ENCODE peak calls at places on chromosomes 3 and 15, in five cellular contexts. One of them, this sample, is unnamed. For H3K36me3, the result is how much of the 10 kb centered on the place peaks cover.

GRCh38 chr3:13717222-13717573 is 162.7 kb downstream of the WNT7A start:
- DNase-seq in effector memory CD4-positive, alpha-beta T cell: no peak
- DNase-seq in SK-N-SH: peak
- DNase-seq in kidney: no peak
- DNase-seq in kidney epithelial cell: no peak
- DNase-seq in this sample: no peak

GRCh38 chr15:44811347-44811746 is 75.0 kb downstream of the TRIM69 start:
- DNase-seq in effector memory CD4-positive, alpha-beta T cell: no peak
- DNase-seq in SK-N-SH: no peak
- DNase-seq in kidney: no peak
- DNase-seq in kidney epithelial cell: no peak
- DNase-seq in this sample: no peak

GRCh38 chr3:16222547-16222946 is 42.2 kb downstream of the DPH3 start:
- DNase-seq in effector memory CD4-positive, alpha-beta T cell: no peak
- DNase-seq in SK-N-SH: no peak
- DNase-seq in kidney: no peak
- DNase-seq in kidney epithelial cell: no peak
- DNase-seq in this sample: no peak

GRCh38 chr15:40063563-40064011 is 24.6 kb upstream of the SRP14 start:
- DNase-seq in effector memory CD4-positive, alpha-beta T cell: no peak
- DNase-seq in SK-N-SH: no peak
- DNase-seq in kidney: no peak
- DNase-seq in kidney epithelial cell: peak
- DNase-seq in this sample: no peak

GRCh38 chr15:26771168-26771916 is 1.5 kb downstream of the GABRB3 start:
- DNase-seq in effector memory CD4-positive, alpha-beta T cell: no peak
- DNase-seq in SK-N-SH: peak
- DNase-seq in kidney: no peak
- DNase-seq in kidney epithelial cell: no peak
- DNase-seq in this sample: no peak

GRCh38 chr3:177807150-177807875 is 610.0 kb upstream of the TBL1XR1 start:
- DNase-seq in effector memory CD4-positive, alpha-beta T cell: no peak
- DNase-seq in SK-N-SH: no peak
- DNase-seq in kidney: no peak
- DNase-seq in kidney epithelial cell: no peak
- DNase-seq in this sample: no peak

GRCh38 chr15:63365004-63365555 is 16.6 kb downstream of the CA12 start:
- DNase-seq in effector memory CD4-positive, alpha-beta T cell: no peak
- DNase-seq in SK-N-SH: no peak
- DNase-seq in kidney: no peak
- DNase-seq in kidney epithelial cell: no peak
- DNase-seq in this sample: no peak

GRCh38 chr3:108036984-108037741 is 53.7 kb downstream of the CD47 start:
- DNase-seq in effector memory CD4-positive, alpha-beta T cell: no peak
- DNase-seq in SK-N-SH: no peak
- DNase-seq in kidney: no peak
- DNase-seq in kidney epithelial cell: no peak
- DNase-seq in this sample: no peak

GRCh38 chr3:136664771-136665170 is 87.4 kb downstream of the STAG1 start:
- DNase-seq in effector memory CD4-positive, alpha-beta T cell: no peak
- DNase-seq in SK-N-SH: no peak
- DNase-seq in kidney: no peak
- DNase-seq in kidney epithelial cell: no peak
- DNase-seq in this sample: no peak

GRCh38 chr3:150875548-150875947 is 29.7 kb downstream of the MINDY4B start:
- DNase-seq in effector memory CD4-positive, alpha-beta T cell: no peak
- DNase-seq in SK-N-SH: no peak
- DNase-seq in kidney: no peak
- DNase-seq in kidney epithelial cell: no peak
- DNase-seq in this sample: no peak

GRCh38 chr3:187782008-187782407 is 36.7 kb upstream of the BCL6 start:
- DNase-seq in effector memory CD4-positive, alpha-beta T cell: no peak
- DNase-seq in SK-N-SH: no peak
- DNase-seq in kidney: no peak
- DNase-seq in kidney epithelial cell: no peak
- DNase-seq in this sample: no peak

GRCh38 chr15:101167366-101167790 is 84.5 kb downstream of the CHSY1 start:
- DNase-seq in effector memory CD4-positive, alpha-beta T cell: no peak
- DNase-seq in SK-N-SH: no peak
- DNase-seq in kidney: no peak
- DNase-seq in kidney epithelial cell: no peak
- DNase-seq in this sample: no peak

GRCh38 chr15:52117549-52117948 is 5.0 kb upstream of the BCL2L10 start:
- DNase-seq in effector memory CD4-positive, alpha-beta T cell: no peak
- DNase-seq in SK-N-SH: no peak
- DNase-seq in kidney: no peak
- DNase-seq in kidney epithelial cell: no peak
- DNase-seq in this sample: no peak

DNA sequence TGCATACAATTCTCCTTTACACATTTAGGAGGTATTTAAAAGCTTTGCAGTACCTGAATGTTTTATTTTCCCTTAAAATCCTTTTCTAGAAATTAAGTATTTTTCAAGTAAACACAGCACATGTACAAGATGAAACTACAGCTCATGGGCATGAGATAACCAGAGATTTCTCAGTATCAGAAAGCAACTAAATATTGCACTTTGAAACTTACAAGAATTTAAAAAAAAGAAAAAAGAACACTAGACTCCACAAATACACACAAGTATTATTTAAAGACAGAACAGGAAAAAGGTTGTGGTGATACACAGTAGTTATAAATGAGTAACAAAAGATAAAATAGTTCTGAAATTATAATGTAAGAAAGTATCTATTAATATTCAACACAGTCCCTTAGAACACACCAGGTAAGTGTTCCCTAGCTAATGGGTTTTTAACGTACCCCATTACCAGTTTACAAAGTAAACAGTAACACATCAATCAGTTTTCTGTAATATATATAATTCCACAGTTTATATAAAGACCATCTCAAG is 35.3 kb downstream of the SLTM start:
- DNase-seq in effector memory CD4-positive, alpha-beta T cell: no peak
- DNase-seq in SK-N-SH: no peak
- DNase-seq in kidney: no peak
- DNase-seq in kidney epithelial cell: no peak
- DNase-seq in this sample: no peak
- H3K36me3 ChIP-seq in effector memory CD4-positive, alpha-beta T cell: half or more
- H3K36me3 ChIP-seq in SK-N-SH: half or more
- H3K36me3 ChIP-seq in kidney: under half
- H3K36me3 ChIP-seq in kidney epithelial cell: under half
- H3K36me3 ChIP-seq in this sample: under half

DNA sequence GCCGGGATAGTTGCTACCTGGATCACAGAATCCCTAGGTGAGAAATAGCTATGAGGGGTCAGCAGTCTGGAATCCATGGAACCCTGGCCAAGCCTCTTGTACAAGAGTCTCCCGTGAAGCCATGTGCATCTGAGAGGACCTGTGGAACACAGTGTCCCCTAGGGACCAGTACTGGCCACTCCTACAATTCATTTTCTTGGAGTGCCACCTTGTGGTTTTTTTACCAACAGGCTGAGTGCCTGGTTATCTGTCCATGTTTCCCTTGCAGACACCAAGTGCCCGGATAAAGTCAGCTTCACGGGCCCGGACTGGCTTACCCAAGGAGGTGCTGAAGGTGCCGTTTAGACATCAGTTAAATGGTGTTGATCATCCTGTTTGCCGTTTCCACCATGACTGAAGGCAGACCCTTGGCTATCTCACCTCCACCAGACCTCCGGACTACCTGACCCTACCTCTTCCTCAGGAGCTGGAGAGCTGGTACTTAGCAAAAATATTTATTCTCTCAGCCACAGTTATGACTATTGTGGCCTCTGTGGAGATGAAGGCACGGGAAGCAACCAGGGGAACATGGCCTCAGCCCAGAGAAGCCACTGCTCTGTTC is 93.9 kb downstream of the RBPMS2 start:
- DNase-seq in effector memory CD4-positive, alpha-beta T cell: no peak
- DNase-seq in SK-N-SH: peak
- DNase-seq in kidney: no peak
- DNase-seq in kidney epithelial cell: no peak
- DNase-seq in this sample: no peak
- H3K36me3 ChIP-seq in effector memory CD4-positive, alpha-beta T cell: half or more
- H3K36me3 ChIP-seq in SK-N-SH: half or more
- H3K36me3 ChIP-seq in kidney: under half
- H3K36me3 ChIP-seq in kidney epithelial cell: under half
- H3K36me3 ChIP-seq in this sample: under half

GRCh38 chr3:64668582-64669510 is 19.0 kb downstream of the ADAMTS9 start:
- DNase-seq in effector memory CD4-positive, alpha-beta T cell: no peak
- DNase-seq in SK-N-SH: no peak
- DNase-seq in kidney: peak
- DNase-seq in kidney epithelial cell: no peak
- DNase-seq in this sample: no peak
- H3K36me3 ChIP-seq in effector memory CD4-positive, alpha-beta T cell: under half
- H3K36me3 ChIP-seq in SK-N-SH: under half
- H3K36me3 ChIP-seq in kidney: under half
- H3K36me3 ChIP-seq in kidney epithelial cell: under half
- H3K36me3 ChIP-seq in this sample: under half

GRCh38 chr3:37015631-37016030 is 22.3 kb downstream of the MLH1 start:
- DNase-seq in effector memory CD4-positive, alpha-beta T cell: no peak
- DNase-seq in SK-N-SH: no peak
- DNase-seq in kidney: no peak
- DNase-seq in kidney epithelial cell: no peak
- DNase-seq in this sample: no peak
- H3K36me3 ChIP-seq in effector memory CD4-positive, alpha-beta T cell: half or more
- H3K36me3 ChIP-seq in SK-N-SH: half or more
- H3K36me3 ChIP-seq in kidney: under half
- H3K36me3 ChIP-seq in kidney epithelial cell: under half
- H3K36me3 ChIP-seq in this sample: under half

GRCh38 chr3:12472796-12473195 is 11.5 kb upstream of the TSEN2 start:
- DNase-seq in effector memory CD4-positive, alpha-beta T cell: no peak
- DNase-seq in SK-N-SH: no peak
- DNase-seq in kidney: no peak
- DNase-seq in kidney epithelial cell: no peak
- DNase-seq in this sample: no peak

GRCh38 chr3:12478326-12478725 is 6.0 kb upstream of the TSEN2 start:
- DNase-seq in effector memory CD4-positive, alpha-beta T cell: no peak
- DNase-seq in SK-N-SH: no peak
- DNase-seq in kidney: no peak
- DNase-seq in kidney epithelial cell: no peak
- DNase-seq in this sample: no peak

GRCh38 chr3:12473503-12473902 is 10.8 kb upstream of the TSEN2 start:
- DNase-seq in effector memory CD4-positive, alpha-beta T cell: no peak
- DNase-seq in SK-N-SH: no peak
- DNase-seq in kidney: no peak
- DNase-seq in kidney epithelial cell: no peak
- DNase-seq in this sample: no peak

GRCh38 chr3:12477256-12477655 is 7.0 kb upstream of the TSEN2 start:
- DNase-seq in effector memory CD4-positive, alpha-beta T cell: no peak
- DNase-seq in SK-N-SH: no peak
- DNase-seq in kidney: no peak
- DNase-seq in kidney epithelial cell: no peak
- DNase-seq in this sample: no peak

DNA sequence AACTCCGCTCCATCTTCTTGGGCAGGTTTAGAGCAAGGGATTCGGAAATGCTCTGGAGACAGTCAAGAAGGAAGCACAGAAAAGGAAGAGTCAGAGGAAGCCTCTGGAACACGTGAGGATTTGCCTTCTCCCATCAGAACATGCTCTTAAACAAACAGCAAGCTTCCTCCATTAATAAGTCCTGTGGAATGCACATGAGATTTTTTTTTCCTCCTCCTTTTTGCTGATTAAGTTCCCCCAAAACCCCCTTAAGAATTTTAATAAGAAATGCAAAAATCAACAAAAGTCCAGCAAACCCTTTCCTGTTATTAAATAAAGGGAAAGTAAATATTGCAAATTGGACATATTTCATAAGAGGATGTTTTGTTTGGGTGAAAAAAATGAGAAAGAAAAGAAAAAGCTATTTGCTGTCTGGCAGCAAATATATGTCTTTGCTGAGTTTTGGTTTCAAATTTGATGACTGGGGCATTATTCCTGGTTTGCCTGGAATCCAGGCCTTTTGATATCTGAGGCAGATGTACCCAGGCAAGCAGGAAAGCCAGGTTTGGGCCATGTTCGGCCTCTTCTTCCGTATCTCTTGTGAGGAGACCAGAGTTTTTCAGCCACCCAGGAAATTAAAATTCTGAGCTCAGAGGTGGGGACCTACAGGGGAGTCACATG is 7.9 kb upstream of the TSEN2 start:
- DNase-seq in effector memory CD4-positive, alpha-beta T cell: no peak
- DNase-seq in SK-N-SH: no peak
- DNase-seq in kidney: no peak
- DNase-seq in kidney epithelial cell: no peak
- DNase-seq in this sample: no peak
- H3K36me3 ChIP-seq in effector memory CD4-positive, alpha-beta T cell: under half
- H3K36me3 ChIP-seq in SK-N-SH: under half
- H3K36me3 ChIP-seq in kidney: under half
- H3K36me3 ChIP-seq in kidney epithelial cell: under half
- H3K36me3 ChIP-seq in this sample: under half

DNA sequence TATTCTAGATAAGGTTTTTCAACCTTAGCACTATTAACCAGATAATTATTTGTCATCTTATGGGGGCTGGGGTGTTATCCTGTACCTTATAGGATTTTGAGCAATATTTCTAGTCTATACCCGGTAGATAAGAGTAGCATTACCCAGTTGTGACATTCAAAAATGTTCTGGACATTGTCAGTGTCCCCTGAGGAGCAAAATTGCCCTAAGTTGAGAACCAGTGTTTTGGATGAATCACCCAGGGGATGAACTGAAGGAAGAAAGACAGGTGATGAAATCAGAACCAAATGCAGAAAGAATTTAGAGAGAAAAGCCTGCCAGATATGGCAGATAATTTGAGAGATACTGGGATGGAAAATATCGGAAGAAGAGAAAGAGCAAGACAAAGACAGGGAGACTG is 58.2 kb downstream of the KCNH8 start:
- DNase-seq in effector memory CD4-positive, alpha-beta T cell: no peak
- DNase-seq in SK-N-SH: no peak
- DNase-seq in kidney: no peak
- DNase-seq in kidney epithelial cell: no peak
- DNase-seq in this sample: no peak
- H3K36me3 ChIP-seq in effector memory CD4-positive, alpha-beta T cell: under half
- H3K36me3 ChIP-seq in SK-N-SH: under half
- H3K36me3 ChIP-seq in kidney: under half
- H3K36me3 ChIP-seq in kidney epithelial cell: under half
- H3K36me3 ChIP-seq in this sample: under half

GRCh38 chr15:85723960-85724945 is 70.5 kb downstream of the KLHL25 start:
- DNase-seq in effector memory CD4-positive, alpha-beta T cell: no peak
- DNase-seq in SK-N-SH: no peak
- DNase-seq in kidney: no peak
- DNase-seq in kidney epithelial cell: no peak
- DNase-seq in this sample: no peak
- H3K36me3 ChIP-seq in effector memory CD4-positive, alpha-beta T cell: half or more
- H3K36me3 ChIP-seq in SK-N-SH: under half
- H3K36me3 ChIP-seq in kidney: half or more
- H3K36me3 ChIP-seq in kidney epithelial cell: under half
- H3K36me3 ChIP-seq in this sample: under half

This sample was measured in breast epithelium.